ENCODE peak calls at places on chromosomes 13 and 19, in seven cellular contexts. One of them, this sample, is unnamed.

GRCh38 chr13:76894401-76895110 is 8.4 kb upstream of the KCTD12 start:
- DNase-seq in NCI-H774: no peak
- DNase-seq in activated effector memory CD4-positive, alpha-beta T cell treated with anti-CD3 and anti-CD28 coated beads, Interleukin-2, amount 50 U/mL, for 16 hours: no peak
- DNase-seq in C1 segment of cervical spinal cord: no peak
- DNase-seq in GM04503: no peak
- DNase-seq in mammary epithelial cell: peak
- DNase-seq in stimulated activated CD8-positive, alpha-beta memory T cell treated with anti-CD3 and anti-CD28 coated beads, Interleukin-2, amount 100 ng/mL, for 48 hours: no peak
- DNase-seq in this sample: peak

GRCh38 chr13:36858285-36858684 is 39.3 kb downstream of the RFXAP start:
- DNase-seq in NCI-H774: peak
- DNase-seq in activated effector memory CD4-positive, alpha-beta T cell treated with anti-CD3 and anti-CD28 coated beads, Interleukin-2, amount 50 U/mL, for 16 hours: no peak
- DNase-seq in C1 segment of cervical spinal cord: no peak
- DNase-seq in GM04503: peak
- DNase-seq in mammary epithelial cell: peak
- DNase-seq in stimulated activated CD8-positive, alpha-beta memory T cell treated with anti-CD3 and anti-CD28 coated beads, Interleukin-2, amount 100 ng/mL, for 48 hours: no peak
- DNase-seq in this sample: peak

GRCh38 chr19:30799854-30800755 is 427.9 kb downstream of the ZNF536 start:
- DNase-seq in NCI-H774: no peak
- DNase-seq in activated effector memory CD4-positive, alpha-beta T cell treated with anti-CD3 and anti-CD28 coated beads, Interleukin-2, amount 50 U/mL, for 16 hours: peak
- DNase-seq in C1 segment of cervical spinal cord: no peak
- DNase-seq in GM04503: no peak
- DNase-seq in mammary epithelial cell: no peak
- DNase-seq in stimulated activated CD8-positive, alpha-beta memory T cell treated with anti-CD3 and anti-CD28 coated beads, Interleukin-2, amount 100 ng/mL, for 48 hours: peak
- DNase-seq in this sample: no peak

GRCh38 chr13:98761126-98761978 is 8.9 kb upstream of the SLC15A1 start:
- DNase-seq in NCI-H774: no peak
- DNase-seq in activated effector memory CD4-positive, alpha-beta T cell treated with anti-CD3 and anti-CD28 coated beads, Interleukin-2, amount 50 U/mL, for 16 hours: no peak
- DNase-seq in C1 segment of cervical spinal cord: no peak
- DNase-seq in GM04503: no peak
- DNase-seq in mammary epithelial cell: peak
- DNase-seq in stimulated activated CD8-positive, alpha-beta memory T cell treated with anti-CD3 and anti-CD28 coated beads, Interleukin-2, amount 100 ng/mL, for 48 hours: no peak
- DNase-seq in this sample: peak

GRCh38 chr19:49590971-49591730 is at the start of gene PRR12:
- DNase-seq in NCI-H774: peak
- DNase-seq in activated effector memory CD4-positive, alpha-beta T cell treated with anti-CD3 and anti-CD28 coated beads, Interleukin-2, amount 50 U/mL, for 16 hours: peak
- DNase-seq in C1 segment of cervical spinal cord: peak
- DNase-seq in GM04503: no peak
- DNase-seq in mammary epithelial cell: peak
- DNase-seq in stimulated activated CD8-positive, alpha-beta memory T cell treated with anti-CD3 and anti-CD28 coated beads, Interleukin-2, amount 100 ng/mL, for 48 hours: peak
- DNase-seq in this sample: peak

GRCh38 chr19:48639483-48640375 is 2.5 kb upstream of the DBP start:
- DNase-seq in NCI-H774: no peak
- DNase-seq in activated effector memory CD4-positive, alpha-beta T cell treated with anti-CD3 and anti-CD28 coated beads, Interleukin-2, amount 50 U/mL, for 16 hours: no peak
- DNase-seq in C1 segment of cervical spinal cord: no peak
- DNase-seq in GM04503: no peak
- DNase-seq in mammary epithelial cell: no peak
- DNase-seq in stimulated activated CD8-positive, alpha-beta memory T cell treated with anti-CD3 and anti-CD28 coated beads, Interleukin-2, amount 100 ng/mL, for 48 hours: no peak
- DNase-seq in this sample: no peak

GRCh38 chr19:12484011-12484370 is 625 bp downstream of the ZNF709 start:
- DNase-seq in NCI-H774: no peak
- DNase-seq in activated effector memory CD4-positive, alpha-beta T cell treated with anti-CD3 and anti-CD28 coated beads, Interleukin-2, amount 50 U/mL, for 16 hours: no peak
- DNase-seq in C1 segment of cervical spinal cord: no peak
- DNase-seq in GM04503: no peak
- DNase-seq in mammary epithelial cell: no peak
- DNase-seq in stimulated activated CD8-positive, alpha-beta memory T cell treated with anti-CD3 and anti-CD28 coated beads, Interleukin-2, amount 100 ng/mL, for 48 hours: no peak
- DNase-seq in this sample: no peak

GRCh38 chr19:46271488-46272197 is 25.2 kb upstream of the HIF3A start:
- DNase-seq in NCI-H774: no peak
- DNase-seq in activated effector memory CD4-positive, alpha-beta T cell treated with anti-CD3 and anti-CD28 coated beads, Interleukin-2, amount 50 U/mL, for 16 hours: no peak
- DNase-seq in C1 segment of cervical spinal cord: no peak
- DNase-seq in GM04503: peak
- DNase-seq in mammary epithelial cell: peak
- DNase-seq in stimulated activated CD8-positive, alpha-beta memory T cell treated with anti-CD3 and anti-CD28 coated beads, Interleukin-2, amount 100 ng/mL, for 48 hours: no peak
- DNase-seq in this sample: peak

GRCh38 chr13:44796597-44797517 is 192.4 kb downstream of the NUFIP1 start:
- DNase-seq in NCI-H774: peak
- DNase-seq in activated effector memory CD4-positive, alpha-beta T cell treated with anti-CD3 and anti-CD28 coated beads, Interleukin-2, amount 50 U/mL, for 16 hours: no peak
- DNase-seq in C1 segment of cervical spinal cord: no peak
- DNase-seq in GM04503: no peak
- DNase-seq in mammary epithelial cell: no peak
- DNase-seq in stimulated activated CD8-positive, alpha-beta memory T cell treated with anti-CD3 and anti-CD28 coated beads, Interleukin-2, amount 100 ng/mL, for 48 hours: no peak
- DNase-seq in this sample: no peak

This sample was measured in NCI-H226.